ENCODE peak calls at places on chromosomes 11 and 22, in five cellular contexts. F, A, B, S and U are unnamed samples.
A peak's percentile ranks its signal among the peaks of the same experiment; 100 is the strongest.

GRCh38 chr11:45930031-45930794 is 7.8 kb downstream of the LARGE2 start:
- DNase-seq in F (peak; percentile 13), A (no peak), B (no peak), S (peak; percentile 33), U (peak; percentile 95)

GRCh38 chr22:40238425-40239344 is 61.0 kb downstream of the TNRC6B start:
- DNase-seq in F (no peak), A (no peak), B (no peak), S (no peak), U (no peak)

GRCh38 chr22:25069758-25070461 is 117.4 kb downstream of the KIAA1671 start:
- DNase-seq in F (no peak), A (no peak), B (no peak), S (no peak), U (no peak)

GRCh38 chr11:93591247-93591898 is 48.2 kb upstream of the SMCO4 start:
- DNase-seq in F (no peak), A (no peak), B (no peak), S (no peak), U (no peak)

GRCh38 chr11:66113132-66113856 is 43.2 kb downstream of the PACS1 start:
- DNase-seq in F (peak; percentile 65), A (no peak), B (no peak), S (no peak), U (no peak)

GRCh38 chr22:31983911-31984661 is 39.8 kb downstream of the YWHAH start:
- DNase-seq in F (peak; percentile 59), A (no peak), B (no peak), S (no peak), U (no peak)

GRCh38 chr11:66286699-66287098 is 2.2 kb downstream of the YIF1A start:
- DNase-seq in F (no peak), A (no peak), B (no peak), S (no peak), U (no peak)

GRCh38 chr11:66324626-66325025 is 7.8 kb upstream of the CD248 start:
- DNase-seq in F (no peak), A (no peak), B (no peak), S (no peak), U (no peak)

GRCh38 chr11:111344032-111344431 is 35.0 kb downstream of the POU2AF1 start:
- DNase-seq in F (peak; percentile 49), A (peak; percentile 65), B (no peak), S (no peak), U (no peak)

GRCh38 chr11:28671326-28671725 is 563.1 kb downstream of the METTL15 start:
- DNase-seq in F (no peak), A (no peak), B (no peak), S (no peak), U (no peak)

GRCh38 chr22:33090836-33091235 is 32.7 kb upstream of the SYN3 start:
- DNase-seq in F (no peak), A (no peak), B (no peak), S (no peak), U (no peak)

DNA sequence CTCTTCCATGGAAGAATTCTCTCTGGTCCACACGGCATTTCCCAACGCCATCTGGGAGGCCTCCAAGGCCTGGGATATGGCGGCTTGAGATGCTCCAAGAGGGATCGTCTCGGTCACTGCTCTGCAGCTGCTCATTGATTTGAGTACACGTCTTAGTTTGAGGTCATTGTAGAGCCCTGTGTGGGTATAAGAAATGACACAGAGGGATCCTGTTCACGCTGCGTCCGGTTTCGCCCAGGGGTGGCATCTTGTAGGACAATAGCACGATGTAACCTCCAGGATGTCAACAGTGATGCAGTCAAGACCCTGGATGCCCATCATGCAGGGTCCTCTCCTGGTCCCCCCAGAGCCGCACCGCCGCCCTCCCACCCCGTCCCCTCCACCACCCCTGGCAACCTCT is 564.6 kb downstream of the BRD1 start:
- DNase-seq in F (no peak), A (no peak), B (no peak), S (no peak), U (peak; percentile 32)
- H3K9me3 ChIP-seq in F (no peaks in the 10 kb centered on the region), A (no peaks in the 10 kb centered on the region), B (no peaks in the 10 kb centered on the region), S (no peaks in the 10 kb centered on the region), U (no peaks in the 10 kb centered on the region)

GRCh38 chr11:133133053-133133452 is 399.2 kb downstream of the OPCML start:
- DNase-seq in F (no peak), A (no peak), B (no peak), S (no peak), U (no peak)
- TF ChIP-seq CTCF in F (no peak), A (no peak), B (no peak), S (no peak), U (no peak)

DNA sequence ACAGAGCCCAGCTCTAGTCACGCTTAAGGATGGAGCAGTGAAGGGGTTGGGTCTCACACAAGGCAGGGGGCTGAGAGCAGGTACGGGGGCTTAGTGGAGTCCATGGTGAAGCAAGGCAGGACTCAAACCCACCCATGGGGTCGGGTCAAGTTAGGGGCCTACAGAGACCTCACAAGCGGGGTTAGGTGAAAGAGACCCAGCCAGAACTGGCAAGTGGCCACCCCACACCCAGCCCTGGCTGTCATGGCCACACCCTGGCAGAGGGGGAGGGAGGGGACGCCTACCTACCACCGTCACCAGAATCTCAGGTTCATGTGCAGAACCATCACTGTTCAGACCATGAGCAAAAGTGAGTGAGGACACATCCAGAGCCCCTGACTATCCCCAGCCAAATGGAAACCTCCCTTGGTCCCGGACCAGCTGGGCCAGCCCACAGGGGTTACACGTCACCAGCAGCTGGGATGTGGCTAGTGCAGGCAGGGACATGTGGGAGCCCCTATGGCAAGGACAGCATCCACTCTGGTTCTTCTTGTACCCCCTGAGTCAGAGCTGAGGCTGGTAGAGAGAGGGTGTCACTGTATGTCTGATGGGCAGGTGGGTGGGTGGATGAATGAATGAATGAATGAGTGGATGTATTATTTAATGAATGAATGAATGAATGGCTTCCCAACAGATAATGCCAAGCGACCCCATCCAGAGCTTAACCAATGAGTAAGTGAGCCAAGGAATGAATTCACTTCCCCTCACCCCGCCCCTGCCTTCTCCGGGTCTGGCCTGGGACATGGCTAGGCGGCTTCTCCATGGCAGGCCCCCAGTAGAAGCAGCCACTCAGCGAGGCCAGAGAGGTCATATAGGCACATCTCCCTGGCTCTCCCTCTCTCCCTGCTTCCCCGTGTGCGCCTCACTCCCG is 681.6 kb downstream of the TBC1D22A start:
- DNase-seq in F (no peak), A (no peak), B (no peak), S (no peak), U (no peak)
- H3K9me3 ChIP-seq in F (no peaks in the 10 kb centered on the region), A (no peaks in the 10 kb centered on the region), B (peaks cover 6% of the 10 kb centered on the region), S (no peaks in the 10 kb centered on the region), U (peaks cover 49% of the 10 kb centered on the region)

DNA sequence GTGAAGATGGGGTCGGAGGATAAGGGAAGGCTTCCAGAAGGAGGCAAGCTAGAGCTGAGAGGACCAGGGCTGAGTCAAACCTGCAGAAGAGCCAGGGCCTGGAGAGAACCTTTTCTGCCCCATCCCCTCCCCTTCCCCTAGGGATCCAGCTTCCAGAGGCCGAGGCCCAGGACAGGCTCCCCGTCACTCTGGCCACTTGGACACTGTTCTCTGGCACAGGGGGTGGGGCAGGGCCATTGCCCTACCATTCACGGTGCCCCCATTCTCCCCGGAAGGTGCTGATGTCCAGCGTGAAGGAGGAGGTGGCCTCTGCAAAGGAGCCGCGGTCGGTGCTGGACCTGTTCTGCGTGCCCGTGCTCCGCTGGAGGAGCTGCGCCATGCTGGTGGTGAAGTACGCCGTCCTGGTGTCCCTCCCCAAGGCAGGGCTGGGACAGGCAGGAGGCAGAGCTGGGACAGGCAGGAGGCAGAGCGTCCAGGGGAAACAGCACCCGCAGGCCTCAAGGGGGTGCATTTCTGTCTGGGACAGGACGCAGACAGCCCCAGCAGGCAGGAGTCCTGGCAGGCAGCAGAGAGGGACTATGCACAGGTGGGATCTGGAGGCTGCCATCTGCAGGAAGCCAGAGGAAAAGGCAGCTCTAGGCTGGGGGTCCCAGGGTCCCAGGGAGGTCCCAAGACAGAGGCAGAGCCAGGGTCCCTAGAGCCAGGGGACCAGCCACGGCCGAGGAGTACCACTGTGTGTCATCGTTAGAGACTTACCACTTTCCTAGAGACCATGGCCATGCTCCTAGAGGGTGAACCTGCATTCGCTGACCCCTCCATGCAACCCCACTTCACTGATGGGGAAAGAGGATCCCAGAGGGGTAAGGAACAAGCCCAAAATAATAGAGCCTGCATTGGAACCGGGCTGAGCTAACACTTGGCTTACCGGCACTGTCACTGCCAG is 25.8 kb upstream of the SLC22A12 start:
- DNase-seq in F (no peak), A (no peak), B (no peak), S (no peak), U (peak; percentile 62)
- TF ChIP-seq CTCF in F (peak; percentile 9), A (no peak), B (no peak), S (no peak), U (no peak)